ENCODE peak calls at places on chromosomes 16 and 17, in six cellular contexts. One of them, this sample, is unnamed.

GRCh38 chr16:30434852-30435251 is 5.0 kb upstream of the DCTPP1 start:
- DNase-seq in dorsolateral prefrontal cortex: no peak
- DNase-seq in HFFc6: no peak
- DNase-seq in Panc1: no peak
- DNase-seq in AG04450: no peak
- DNase-seq in natural killer cell: no peak
- DNase-seq in this sample: no peak

GRCh38 chr16:69017036-69017783 is 88.2 kb upstream of the HAS3 start:
- DNase-seq in dorsolateral prefrontal cortex: no peak
- DNase-seq in HFFc6: peak; percentile 71
- DNase-seq in AG04450: no peak
- DNase-seq in natural killer cell: no peak
- DNase-seq in Panc1: no peak
- DNase-seq in this sample: no peak

GRCh38 chr17:72634621-72635020 is 457.9 kb downstream of the SLC39A11 start:
- DNase-seq in Panc1: no peak
- DNase-seq in natural killer cell: no peak
- DNase-seq in AG04450: no peak
- DNase-seq in dorsolateral prefrontal cortex: no peak
- DNase-seq in HFFc6: no peak
- DNase-seq in this sample: no peak

GRCh38 chr16:4651842-4652241 is 27.2 kb downstream of the MGRN1 start:
- DNase-seq in natural killer cell: no peak
- DNase-seq in AG04450: no peak
- DNase-seq in Panc1: no peak
- DNase-seq in dorsolateral prefrontal cortex: no peak
- DNase-seq in HFFc6: no peak
- DNase-seq in this sample: no peak

GRCh38 chr16:85712841-85713240 is 24.1 kb upstream of the GINS2 start:
- DNase-seq in Panc1: no peak
- DNase-seq in HFFc6: no peak
- DNase-seq in dorsolateral prefrontal cortex: no peak
- DNase-seq in AG04450: no peak
- DNase-seq in natural killer cell: no peak
- DNase-seq in this sample: no peak

GRCh38 chr17:81365601-81366585 is 29.4 kb upstream of the BAHCC1 start:
- DNase-seq in Panc1: no peak
- DNase-seq in dorsolateral prefrontal cortex: no peak
- DNase-seq in HFFc6: no peak
- DNase-seq in natural killer cell: no peak
- DNase-seq in AG04450: no peak
- DNase-seq in this sample: peak; percentile 76

GRCh38 chr16:65884018-65884417 is 482.5 kb upstream of the CDH5 start:
- DNase-seq in Panc1: no peak
- DNase-seq in HFFc6: peak; percentile 37
- DNase-seq in natural killer cell: no peak
- DNase-seq in AG04450: no peak
- DNase-seq in dorsolateral prefrontal cortex: no peak
- DNase-seq in this sample: no peak

GRCh38 chr17:72588561-72588960 is 467.7 kb downstream of the SOX9 start:
- DNase-seq in dorsolateral prefrontal cortex: no peak
- DNase-seq in AG04450: no peak
- DNase-seq in HFFc6: no peak
- DNase-seq in natural killer cell: no peak
- DNase-seq in Panc1: no peak
- DNase-seq in this sample: no peak

GRCh38 chr16:57150682-57151330 is 35.0 kb downstream of the PSME3IP1 start:
- DNase-seq in HFFc6: no peak
- DNase-seq in AG04450: no peak
- DNase-seq in Panc1: no peak
- DNase-seq in dorsolateral prefrontal cortex: peak; percentile 32
- DNase-seq in natural killer cell: no peak
- DNase-seq in this sample: no peak

GRCh38 chr17:49471089-49471683 is 23.9 kb upstream of the NGFR start:
- DNase-seq in dorsolateral prefrontal cortex: peak; percentile 17
- DNase-seq in Panc1: no peak
- DNase-seq in AG04450: no peak
- DNase-seq in HFFc6: no peak
- DNase-seq in natural killer cell: no peak
- DNase-seq in this sample: no peak
- TF ChIP-seq CTCF in dorsolateral prefrontal cortex: no peak
- TF ChIP-seq CTCF in Panc1: no peak
- TF ChIP-seq CTCF in AG04450: no peak
- TF ChIP-seq CTCF in HFFc6: no peak
- TF ChIP-seq CTCF in natural killer cell: no peak
- TF ChIP-seq CTCF in this sample: no peak

DNA sequence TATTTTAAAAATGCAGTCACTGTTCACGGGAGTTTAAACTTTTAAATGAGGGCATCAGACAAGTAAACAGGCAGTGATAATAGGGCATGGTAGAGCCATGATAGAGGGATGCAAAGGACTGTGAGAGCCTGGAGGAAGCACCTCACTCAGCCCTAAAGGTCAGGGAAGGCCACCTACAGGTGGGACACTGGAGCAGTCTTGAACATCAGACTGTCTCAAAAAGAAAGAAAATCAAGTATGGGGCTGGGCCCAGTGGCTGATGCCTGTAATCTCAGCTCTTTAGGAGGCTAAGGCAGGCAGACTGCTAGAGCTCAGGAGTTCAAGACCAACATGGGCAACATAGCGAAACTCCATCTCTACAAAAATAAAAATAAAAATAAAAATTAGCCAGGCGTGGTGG is 31.0 kb upstream of the DHRS7B start:
- DNase-seq in AG04450: no peak
- DNase-seq in Panc1: no peak
- DNase-seq in natural killer cell: no peak
- DNase-seq in HFFc6: no peak
- DNase-seq in dorsolateral prefrontal cortex: no peak
- DNase-seq in this sample: no peak
- TF ChIP-seq CTCF in AG04450: no peak
- TF ChIP-seq CTCF in Panc1: peak; percentile 27
- TF ChIP-seq CTCF in natural killer cell: no peak
- TF ChIP-seq CTCF in HFFc6: no peak
- TF ChIP-seq CTCF in dorsolateral prefrontal cortex: no peak
- TF ChIP-seq CTCF in this sample: no peak

GRCh38 chr17:51120357-51120738 is 320 bp downstream of the SPAG9 start:
- DNase-seq in HFFc6: peak; percentile 22
- DNase-seq in AG04450: no peak
- DNase-seq in Panc1: no peak
- DNase-seq in natural killer cell: no peak
- DNase-seq in dorsolateral prefrontal cortex: peak; percentile 48
- DNase-seq in this sample: no peak

GRCh38 chr17:51121620-51122472 is 1.2 kb upstream of the SPAG9 start:
- DNase-seq in AG04450: peak; percentile 47
- DNase-seq in HFFc6: peak; percentile 95
- DNase-seq in Panc1: peak; percentile 99
- DNase-seq in dorsolateral prefrontal cortex: peak; percentile 41
- DNase-seq in natural killer cell: peak; percentile 54
- DNase-seq in this sample: peak; percentile 99

GRCh38 chr17:51120739-51121619 is at the start of gene SPAG9:
- DNase-seq in HFFc6: peak; percentile 94
- DNase-seq in natural killer cell: peak; percentile 93
- DNase-seq in AG04450: peak; percentile 87
- DNase-seq in dorsolateral prefrontal cortex: peak; percentile 91
- DNase-seq in Panc1: peak; percentile 76
- DNase-seq in this sample: peak; percentile 95

GRCh38 chr17:51118330-51119195 is 2.1 kb downstream of the SPAG9 start:
- DNase-seq in Panc1: no peak
- DNase-seq in HFFc6: no peak
- DNase-seq in natural killer cell: no peak
- DNase-seq in dorsolateral prefrontal cortex: peak; percentile 71
- DNase-seq in AG04450: no peak
- DNase-seq in this sample: no peak

DNA sequence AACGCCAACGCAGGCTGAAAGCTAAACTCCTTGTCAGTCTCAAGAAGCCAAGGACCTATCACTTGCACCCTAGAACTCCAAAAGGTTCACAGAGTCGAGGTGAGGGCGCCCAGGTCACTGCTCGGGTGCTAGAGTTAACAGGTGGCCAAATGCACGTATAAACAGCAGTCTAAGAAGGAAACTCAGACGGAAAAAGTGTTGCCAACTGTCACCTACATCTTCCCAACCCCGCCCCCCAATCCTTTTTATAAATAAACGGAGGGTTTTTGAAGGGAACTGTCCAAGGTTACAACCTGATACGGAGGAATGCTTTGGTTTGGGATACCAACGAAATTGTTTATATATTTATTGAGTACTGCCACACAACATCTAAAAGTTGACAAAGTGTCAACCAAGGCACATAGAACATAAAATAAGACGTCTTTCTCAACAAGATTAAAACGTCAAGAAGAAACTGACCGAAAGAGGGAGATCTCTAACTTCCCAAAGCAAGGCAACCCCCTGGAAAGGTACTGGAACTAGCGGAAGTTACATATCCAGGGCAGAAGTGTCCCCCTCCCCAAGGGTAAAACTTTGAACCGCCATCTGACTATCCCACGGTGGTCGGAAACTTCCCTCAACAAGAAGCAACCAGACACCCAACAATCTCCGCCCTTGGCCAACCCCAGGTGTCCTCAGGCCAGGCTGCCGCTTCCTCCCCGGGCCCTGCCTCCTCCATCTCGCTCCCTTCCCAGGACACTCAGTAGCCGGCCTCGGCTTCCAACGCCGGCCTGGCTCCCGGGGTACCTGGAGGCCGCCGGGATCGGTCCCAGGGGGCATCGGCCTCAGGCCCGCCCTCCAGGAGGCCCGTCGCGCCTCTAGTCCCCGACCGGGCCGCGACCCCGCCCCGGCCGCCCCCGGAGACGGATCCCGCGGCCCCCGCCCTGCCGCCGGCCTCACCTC is 982 bp downstream of the SPAG9 start:
- DNase-seq in AG04450: no peak
- DNase-seq in dorsolateral prefrontal cortex: peak; percentile 22
- DNase-seq in HFFc6: peak; percentile 10
- DNase-seq in natural killer cell: peak; percentile 31
- DNase-seq in Panc1: no peak
- DNase-seq in this sample: peak; percentile 53
- TF ChIP-seq CTCF in AG04450: peak; percentile 38
- TF ChIP-seq CTCF in dorsolateral prefrontal cortex: no peak
- TF ChIP-seq CTCF in HFFc6: peak; percentile 44
- TF ChIP-seq CTCF in natural killer cell: no peak
- TF ChIP-seq CTCF in Panc1: no peak
- TF ChIP-seq CTCF in this sample: peak; percentile 35

DNA sequence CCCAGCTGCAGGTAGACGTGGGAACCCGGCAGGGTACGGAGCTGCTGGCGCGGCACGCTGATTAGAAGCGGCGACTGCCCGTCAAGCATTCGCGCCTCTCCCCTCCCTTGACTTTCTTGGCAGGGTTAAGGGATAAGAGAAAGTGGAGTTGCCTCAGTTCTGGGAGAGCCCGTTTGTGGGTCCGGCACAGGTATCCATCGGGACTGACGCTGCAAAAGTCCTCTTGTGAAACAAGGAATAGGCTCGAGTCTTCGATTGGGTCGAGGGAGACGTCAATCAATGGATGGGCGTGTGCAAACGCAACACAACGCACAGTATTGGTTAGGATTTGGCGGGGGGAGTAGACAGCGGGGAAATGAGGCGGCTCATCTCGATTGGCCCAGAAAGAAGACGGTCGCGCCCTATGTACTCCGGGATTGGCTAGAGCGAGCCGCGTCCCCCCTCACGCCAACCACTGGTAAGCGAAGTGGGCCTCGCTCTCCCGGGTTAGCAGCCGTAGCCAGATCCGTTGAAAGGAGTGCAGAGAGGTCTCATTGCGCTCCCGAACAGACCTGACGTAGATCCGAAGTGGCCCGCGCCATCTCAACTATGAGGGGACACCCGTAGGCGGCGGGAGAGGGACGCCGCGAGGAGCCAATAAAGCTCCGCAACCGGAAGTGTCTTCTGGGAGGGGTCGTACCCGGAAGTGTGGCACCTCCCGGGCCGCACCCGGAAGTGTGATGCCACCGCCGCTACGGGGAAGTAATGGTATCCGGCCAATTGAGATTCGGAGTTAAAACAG is at the start of gene MON1B:
- DNase-seq in natural killer cell: peak; percentile 92
- DNase-seq in Panc1: peak; percentile 94
- DNase-seq in HFFc6: peak; percentile 98
- DNase-seq in dorsolateral prefrontal cortex: peak; percentile 98
- DNase-seq in AG04450: peak; percentile 96
- DNase-seq in this sample: peak; percentile 98
- TF ChIP-seq CTCF in natural killer cell: no peak
- TF ChIP-seq CTCF in Panc1: no peak
- TF ChIP-seq CTCF in HFFc6: no peak
- TF ChIP-seq CTCF in dorsolateral prefrontal cortex: peak; percentile 5
- TF ChIP-seq CTCF in AG04450: peak; percentile 20
- TF ChIP-seq CTCF in this sample: no peak

DNA sequence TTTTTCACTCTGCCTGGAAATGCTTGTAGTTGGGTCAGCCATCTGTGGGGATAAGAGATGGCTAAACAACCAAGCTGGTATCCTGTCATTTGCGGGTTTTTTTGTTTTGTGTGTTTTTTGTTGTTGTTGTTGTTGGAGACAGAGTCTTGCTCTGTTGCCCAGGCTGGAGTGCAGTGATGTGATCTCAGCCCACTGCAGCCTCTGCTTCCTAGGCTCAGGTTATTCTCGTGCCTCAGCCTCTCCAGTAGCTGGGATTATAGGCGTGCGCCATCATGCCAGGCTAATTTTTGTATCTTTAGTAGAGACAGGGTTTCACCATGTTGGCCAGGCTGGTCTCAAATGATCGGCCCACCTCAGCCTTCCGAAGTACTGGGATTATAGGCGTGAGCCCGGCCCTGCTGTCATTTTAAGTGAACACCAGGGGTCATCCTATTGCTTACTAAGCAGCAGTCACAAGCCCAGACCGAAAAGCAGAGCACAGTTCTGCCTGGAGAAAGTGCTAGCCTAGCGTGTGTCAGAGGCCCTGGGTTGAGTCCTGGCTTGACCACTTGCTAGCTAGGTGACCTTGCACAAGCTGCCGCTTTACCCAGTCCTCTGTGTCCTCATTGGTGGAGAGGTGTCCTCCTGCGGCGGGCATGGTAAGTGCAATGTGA is 4.6 kb downstream of the SMCR8 start:
- DNase-seq in HFFc6: peak; percentile 55
- DNase-seq in natural killer cell: no peak
- DNase-seq in Panc1: no peak
- DNase-seq in AG04450: peak; percentile 34
- DNase-seq in dorsolateral prefrontal cortex: peak; percentile 46
- DNase-seq in this sample: no peak
- TF ChIP-seq CTCF in HFFc6: peak; percentile 76
- TF ChIP-seq CTCF in natural killer cell: no peak
- TF ChIP-seq CTCF in Panc1: no peak
- TF ChIP-seq CTCF in AG04450: peak; percentile 59
- TF ChIP-seq CTCF in dorsolateral prefrontal cortex: peak; percentile 38
- TF ChIP-seq CTCF in this sample: no peak

DNA sequence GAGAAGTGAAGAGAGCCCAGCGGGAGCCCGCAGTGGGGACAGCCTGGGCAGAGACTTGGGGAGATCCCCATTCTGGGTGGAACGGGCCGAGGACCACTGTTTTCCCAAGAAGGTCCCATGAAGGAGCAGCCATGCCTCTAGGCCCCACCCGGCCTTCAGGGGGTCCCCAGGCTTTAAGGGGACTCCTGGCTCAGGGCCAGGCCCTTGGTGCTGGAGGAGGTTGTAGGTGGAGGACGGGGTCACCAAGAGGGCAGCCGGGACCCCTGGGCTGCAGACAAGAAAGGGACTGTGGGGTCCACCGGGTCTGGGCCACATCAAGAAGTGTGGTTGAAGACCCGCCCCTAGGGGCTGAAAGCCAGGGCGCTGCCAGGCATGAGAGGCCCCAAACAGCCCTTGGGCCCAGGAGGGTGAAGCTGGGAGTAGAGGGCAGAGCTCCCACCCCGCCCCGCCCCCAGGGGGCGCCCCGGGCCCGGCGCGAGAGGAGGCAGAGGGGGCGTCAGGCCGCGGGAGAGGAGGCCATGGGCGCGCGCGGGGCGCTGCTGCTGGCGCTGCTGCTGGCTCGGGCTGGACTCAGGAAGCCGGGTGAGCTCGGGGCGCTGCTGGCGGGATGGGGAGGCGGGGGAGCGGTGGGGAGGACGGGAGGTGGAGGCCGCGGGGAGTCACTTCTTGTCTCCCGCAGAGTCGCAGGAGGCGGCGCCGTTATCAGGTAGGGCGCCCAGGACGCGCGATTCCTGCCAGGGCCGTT is at the start of gene PRSS21:
- DNase-seq in dorsolateral prefrontal cortex: no peak
- DNase-seq in Panc1: no peak
- DNase-seq in natural killer cell: no peak
- DNase-seq in AG04450: no peak
- DNase-seq in HFFc6: no peak
- DNase-seq in this sample: no peak
- TF ChIP-seq CTCF in dorsolateral prefrontal cortex: no peak
- TF ChIP-seq CTCF in Panc1: no peak
- TF ChIP-seq CTCF in natural killer cell: no peak
- TF ChIP-seq CTCF in AG04450: peak; percentile 9
- TF ChIP-seq CTCF in HFFc6: peak; percentile 43
- TF ChIP-seq CTCF in this sample: peak; percentile 39